ENCODE peak calls at places on chromosomes 1 and 21, in nine cellular contexts. T is CD8-positive, alpha-beta T cell; X is heart right ventricle; K is neuronal stem cell; B is A549; P is ovary; G is Karpas-422; U is SJSA1; J is naive thymus-derived CD4-positive, alpha-beta T cell. F is an unnamed sample.

GRCh38 chr1:60228253-60228594 is 154.7 kb upstream of the C1orf87 start:
- DNase-seq in T (no peak), X (no peak), K (no peak), B (no peak), P (no peak), G (no peak), U (no peak), J (no peak), F (no peak)

GRCh38 chr1:219220945-219221344 is 47.3 kb downstream of the LYPLAL1 start:
- DNase-seq in T (no peak), X (peak; percentile 16), K (no peak), B (peak; percentile 20), P (no peak), G (no peak), U (no peak), J (no peak), F (no peak)

GRCh38 chr1:89844236-89844807 is 23.5 kb downstream of the LRRC8D start:
- DNase-seq in T (no peak), X (no peak), K (no peak), B (peak; percentile 13), P (no peak), G (peak; percentile 78), U (no peak), J (no peak), F (no peak)

GRCh38 chr1:33735624-33736023 is 128.3 kb upstream of the HMGB4 start:
- DNase-seq in T (no peak), X (no peak), K (no peak), B (no peak), P (no peak), G (peak; percentile 79), U (peak; percentile 14), J (no peak), F (no peak)

GRCh38 chr1:26112407-26112775 is 767 bp downstream of the PDIK1L start:
- DNase-seq in T (no peak), X (no peak), K (no peak), B (no peak), P (no peak), G (peak; percentile 72), U (no peak), J (no peak), F (no peak)

GRCh38 chr1:20355828-20356735 is 65.4 kb downstream of the VWA5B1 start:
- DNase-seq in T (no peak), X (no peak), K (no peak), B (no peak), P (no peak), G (no peak), U (no peak), J (no peak), F (no peak)

GRCh38 chr21:38659936-38660332 is 145.8 kb upstream of the ETS2 start:
- DNase-seq in T (no peak), X (no peak), K (no peak), B (no peak), P (no peak), G (no peak), U (no peak), J (no peak), F (no peak)

GRCh38 chr1:225318706-225319575 is 108.9 kb downstream of the LBR start:
- DNase-seq in T (no peak), X (peak; percentile 10), K (peak; percentile 15), B (peak; percentile 67), P (no peak), G (peak; percentile 68), U (peak; percentile 13), J (no peak), F (no peak)

GRCh38 chr1:185438936-185439335 is 121.9 kb upstream of the IVNS1ABP start:
- DNase-seq in T (no peak), X (no peak), K (no peak), B (no peak), P (no peak), G (no peak), U (no peak), J (no peak), F (no peak)

GRCh38 chr21:42570362-42570761 is 56.7 kb downstream of the SLC37A1 start:
- DNase-seq in T (no peak), X (no peak), K (no peak), B (no peak), P (peak; percentile 5), G (no peak), U (no peak), J (no peak), F (peak; percentile 10)

GRCh38 chr21:16419188-16419874 is 689.5 kb downstream of the USP25 start:
- DNase-seq in T (no peak), X (peak; percentile 90), K (no peak), B (peak; percentile 63), P (peak; percentile 82), G (no peak), U (peak; percentile 65), J (no peak), F (peak; percentile 77)

GRCh38 chr1:30410153-30410851 is 313.1 kb downstream of the MATN1 start:
- DNase-seq in T (no peak), X (no peak), K (no peak), B (no peak), P (no peak), G (no peak), U (no peak), J (no peak), F (peak; percentile 40)

GRCh38 chr1:167199656-167200055 is 21.0 kb upstream of the POU2F1 start:
- DNase-seq in T (no peak), X (no peak), K (no peak), B (no peak), P (no peak), G (no peak), U (no peak), J (no peak), F (no peak)

GRCh38 chr1:2109581-2110021 is 59.4 kb downstream of the PRKCZ start:
- DNase-seq in T (no peak), X (no peak), K (no peak), B (no peak), P (no peak), G (no peak), U (no peak), J (no peak), F (no peak)

GRCh38 chr1:82284213-82284612 is 483.5 kb downstream of the ADGRL2 start:
- DNase-seq in T (no peak), X (no peak), K (no peak), B (no peak), P (no peak), G (no peak), U (no peak), J (no peak), F (no peak)

GRCh38 chr1:236419502-236419901 is 25.4 kb downstream of the EDARADD start:
- DNase-seq in T (no peak), X (no peak), K (no peak), B (no peak), P (no peak), G (no peak), U (no peak), J (no peak), F (no peak)

GRCh38 chr1:39925727-39926342 is 24.1 kb upstream of the MYCL start:
- DNase-seq in T (no peak), X (no peak), K (no peak), B (no peak), P (no peak), G (no peak), U (no peak), J (no peak), F (no peak)

GRCh38 chr1:231515748-231516147 is 12.7 kb upstream of the TSNAX start:
- DNase-seq in T (no peak), X (no peak), K (no peak), B (no peak), P (no peak), G (peak; percentile 58), U (no peak), J (no peak), F (no peak)

GRCh38 chr1:5706239-5706638 is 286.0 kb downstream of the NPHP4 start:
- DNase-seq in T (no peak), X (no peak), K (no peak), B (no peak), P (no peak), G (no peak), U (no peak), J (no peak), F (no peak)

GRCh38 chr1:37473431-37474050 is 839 bp upstream of the ZC3H12A start:
- DNase-seq in T (no peak), X (no peak), K (no peak), B (peak; percentile 58), P (peak; percentile 38), G (no peak), U (peak; percentile 41), J (no peak), F (no peak)
- H3K4me1 ChIP-seq in T (peaks cover 37% of the 10 kb centered on the region), X (peaks cover 69% of the 10 kb centered on the region), K (peaks cover 39% of the 10 kb centered on the region), B (peaks cover 51% of the 10 kb centered on the region), P (peaks cover 31% of the 10 kb centered on the region), G (peaks cover 46% of the 10 kb centered on the region), U (peaks cover 75% of the 10 kb centered on the region), J (peaks cover 30% of the 10 kb centered on the region), F (peaks cover 71% of the 10 kb centered on the region)

GRCh38 chr1:155934933-155935590 is 849 bp upstream of the KHDC4 start:
- DNase-seq in T (no peak), X (no peak), K (no peak), B (no peak), P (no peak), G (no peak), U (no peak), J (no peak), F (peak; percentile 54)
- H3K4me1 ChIP-seq in T (peaks cover 43% of the 10 kb centered on the region), X (peaks cover 69% of the 10 kb centered on the region), K (peaks cover 13% of the 10 kb centered on the region), B (peaks cover 37% of the 10 kb centered on the region), P (peaks cover 10% of the 10 kb centered on the region), G (peaks cover 42% of the 10 kb centered on the region), U (peaks cover 31% of the 10 kb centered on the region), J (peaks cover 40% of the 10 kb centered on the region), F (peaks cover 61% of the 10 kb centered on the region)

GRCh38 chr1:203124546-203125317 is 2.8 kb upstream of the ADORA1 start:
- DNase-seq in T (no peak), X (no peak), K (no peak), B (no peak), P (no peak), G (no peak), U (no peak), J (no peak), F (no peak)
- H3K4me1 ChIP-seq in T (no peaks in the 10 kb centered on the region), X (peaks cover 39% of the 10 kb centered on the region), K (peaks cover 9% of the 10 kb centered on the region), B (peaks cover 18% of the 10 kb centered on the region), P (peaks cover 8% of the 10 kb centered on the region), G (no peaks in the 10 kb centered on the region), U (no peaks in the 10 kb centered on the region), J (no peaks in the 10 kb centered on the region), F (peaks cover 14% of the 10 kb centered on the region)

GRCh38 chr1:145997156-145998023 is 1.0 kb upstream of the TXNIP start:
- DNase-seq in T (peak; percentile 49), X (no peak), K (no peak), B (no peak), P (peak; percentile 66), G (peak; percentile 71), U (no peak), J (no peak), F (peak; percentile 74)

GRCh38 chr1:145995964-145996432 is 381 bp downstream of the TXNIP start:
- DNase-seq in T (no peak), X (no peak), K (no peak), B (no peak), P (peak; percentile 28), G (no peak), U (no peak), J (no peak), F (no peak)

GRCh38 chr1:145996433-145997155 is at the start of gene TXNIP:
- DNase-seq in T (peak; percentile 91), X (peak; percentile 99), K (peak; percentile 92), B (peak; percentile 87), P (peak; percentile 98), G (peak; percentile 98), U (peak; percentile 90), J (peak; percentile 66), F (peak; percentile 100)

GRCh38 chr1:146001734-146002133 is 5.4 kb upstream of the TXNIP start:
- DNase-seq in T (no peak), X (no peak), K (no peak), B (no peak), P (no peak), G (no peak), U (no peak), J (no peak), F (peak; percentile 17)

GRCh38 chr1:145999321-146000024 is 3.1 kb upstream of the TXNIP start:
- DNase-seq in T (no peak), X (no peak), K (no peak), B (no peak), P (peak; percentile 57), G (no peak), U (no peak), J (no peak), F (peak; percentile 78)
- H3K4me1 ChIP-seq in T (peaks cover 37% of the 10 kb centered on the region), X (peaks cover 33% of the 10 kb centered on the region), K (peaks cover 6% of the 10 kb centered on the region), B (peaks cover 7% of the 10 kb centered on the region), P (peaks cover 5% of the 10 kb centered on the region), G (peaks cover 25% of the 10 kb centered on the region), U (peaks cover 20% of the 10 kb centered on the region), J (peaks cover 36% of the 10 kb centered on the region), F (peaks cover 46% of the 10 kb centered on the region)

F was measured in tibial artery.